ENCODE peak calls at places on chromosomes 16 and 17, in five cellular contexts. H is stomach, G is body of pancreas, Q is K562, W is ovary. D is an unnamed sample.

GRCh38 chr17:69602969-69603368 is 188.5 kb downstream of the MAP2K6 start:
- DNase-seq in H (no peak), G (no peak), Q (no peak), W (no peak), D (no peak)

GRCh38 chr17:69684251-69684650 is 269.8 kb downstream of the MAP2K6 start:
- DNase-seq in H (no peak), G (no peak), Q (no peak), W (no peak), D (no peak)

GRCh38 chr17:48127371-48128051 is 19.9 kb downstream of the SNX11 start:
- DNase-seq in H (no peak), G (no peak), Q (no peak), W (no peak), D (peak; percentile 96)

GRCh38 chr16:64712027-64712426 is 409.8 kb downstream of the CDH11 start:
- DNase-seq in H (no peak), G (no peak), Q (no peak), W (no peak), D (no peak)

GRCh38 chr17:65405563-65405962 is 155.9 kb downstream of the AXIN2 start:
- DNase-seq in H (no peak), G (no peak), Q (no peak), W (no peak), D (no peak)

GRCh38 chr17:17071531-17072360 is 29.5 kb downstream of the MPRIP start:
- DNase-seq in H (no peak), G (no peak), Q (no peak), W (no peak), D (no peak)

GRCh38 chr17:76593338-76593737 is 7.7 kb upstream of the ST6GALNAC2 start:
- DNase-seq in H (no peak), G (no peak), Q (no peak), W (no peak), D (no peak)

GRCh38 chr17:64097196-64097936 is 32.6 kb downstream of the ERN1 start:
- DNase-seq in H (no peak), G (no peak), Q (no peak), W (peak; percentile 40), D (no peak)

GRCh38 chr17:59565959-59566324 is 532 bp downstream of the DHX40 start:
- DNase-seq in H (peak; percentile 47), G (peak; percentile 83), Q (peak; percentile 68), W (peak; percentile 61), D (peak; percentile 72)

GRCh38 chr17:40022961-40023541 is 7.8 kb downstream of the CSF3 start:
- DNase-seq in H (peak; percentile 61), G (no peak), Q (no peak), W (no peak), D (no peak)

GRCh38 chr17:7290166-7290565 is 4.3 kb downstream of the YBX2 start:
- DNase-seq in H (no peak), G (no peak), Q (no peak), W (no peak), D (no peak)

GRCh38 chr17:37713028-37713431 is 31.8 kb downstream of the HNF1B start:
- DNase-seq in H (peak; percentile 65), G (peak; percentile 74), Q (no peak), W (no peak), D (no peak)

GRCh38 chr17:79331492-79331891 is 256.9 kb downstream of the ENGASE start:
- DNase-seq in H (no peak), G (no peak), Q (no peak), W (no peak), D (no peak)

GRCh38 chr16:86466695-86467406 is 43.5 kb upstream of the FOXF1 start:
- DNase-seq in H (no peak), G (no peak), Q (no peak), W (no peak), D (no peak)

GRCh38 chr17:63600569-63601438 is at the start of gene TACO1:
- DNase-seq in H (peak; percentile 84), G (peak; percentile 85), Q (peak; percentile 92), W (peak; percentile 77), D (peak; percentile 81)

GRCh38 chr17:55152236-55152635 is 112.5 kb upstream of the HLF start:
- DNase-seq in H (no peak), G (no peak), Q (no peak), W (no peak), D (no peak)

GRCh38 chr16:84310642-84311041 is 16.0 kb downstream of the WFDC1 start:
- DNase-seq in H (no peak), G (no peak), Q (no peak), W (no peak), D (no peak)

GRCh38 chr17:45930420-45930951 is 36.1 kb downstream of the MAPT start:
- DNase-seq in H (no peak), G (no peak), Q (peak; percentile 19), W (no peak), D (no peak)

GRCh38 chr16:69324013-69324531 is 6.3 kb downstream of the PDF start:
- DNase-seq in H (peak; percentile 76), G (peak; percentile 70), Q (no peak), W (peak; percentile 57), D (no peak)

GRCh38 chr17:19370493-19370960 is 7.8 kb upstream of the MAPK7 start:
- DNase-seq in H (no peak), G (peak; percentile 26), Q (no peak), W (peak; percentile 39), D (no peak)

GRCh38 chr17:21033350-21033749 is 9.5 kb downstream of the USP22 start:
- DNase-seq in H (no peak), G (no peak), Q (no peak), W (no peak), D (no peak)

GRCh38 chr17:4480929-4481898 is 17.5 kb upstream of the SPNS2 start:
- DNase-seq in H (peak; percentile 78), G (no peak), Q (no peak), W (no peak), D (no peak)

GRCh38 chr17:4482338-4483011 is 16.2 kb upstream of the SPNS2 start:
- DNase-seq in H (peak; percentile 49), G (no peak), Q (no peak), W (no peak), D (no peak)

GRCh38 chr17:4485676-4486646 is 12.7 kb upstream of the SPNS2 start:
- DNase-seq in H (no peak), G (no peak), Q (no peak), W (no peak), D (no peak)

GRCh38 chr17:4479982-4480751 is 18.5 kb upstream of the SPNS2 start:
- DNase-seq in H (no peak), G (no peak), Q (no peak), W (no peak), D (no peak)

GRCh38 chr17:4483012-4483840 is 15.5 kb upstream of the SPNS2 start:
- DNase-seq in H (peak; percentile 93), G (peak; percentile 95), Q (no peak), W (no peak), D (peak; percentile 81)
- TF ChIP-seq POLR2A in H (no peak), G (peak; percentile 55), Q (no peak), W (no peak), D (no peak)

GRCh38 chr17:50935201-50936124 is 69.3 kb upstream of the TOB1 start:
- DNase-seq in H (peak; percentile 94), G (peak; percentile 98), Q (no peak), W (no peak), D (peak; percentile 98)
- TF ChIP-seq POLR2A in H (no peak), G (peak; percentile 84), Q (no peak), W (no peak), D (no peak)

DNA sequence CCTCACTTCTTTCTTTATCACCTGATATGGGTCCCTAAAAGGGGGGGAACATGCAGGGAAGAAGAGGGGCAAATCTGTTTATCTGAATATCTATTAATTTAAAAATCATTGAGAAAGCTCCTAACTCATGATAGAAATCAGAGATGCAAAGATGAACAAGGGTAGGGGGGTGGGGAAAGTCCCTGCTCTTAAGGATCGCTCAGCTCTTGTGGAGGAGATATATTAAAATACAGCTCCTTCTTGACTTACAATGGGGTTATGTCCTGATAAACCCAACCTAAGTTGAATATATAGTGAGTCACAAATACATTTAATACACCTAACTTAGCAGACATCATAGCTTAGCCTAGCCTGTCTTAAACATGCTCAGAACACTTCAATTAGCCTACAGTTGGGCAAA is 237.5 kb downstream of the MAF start:
- DNase-seq in H (no peak), G (no peak), Q (no peak), W (no peak), D (no peak)
- TF ChIP-seq POLR2A in H (no peak), G (no peak), Q (no peak), W (no peak), D (no peak)

GRCh38 chr17:32341857-32342602 is at the start of gene C17orf75:
- DNase-seq in H (peak; percentile 83), G (peak; percentile 84), Q (peak; percentile 81), W (peak; percentile 80), D (peak; percentile 76)
- TF ChIP-seq POLR2A in H (no peak), G (peak; percentile 73), Q (peak; percentile 82), W (peak; percentile 35), D (peak; percentile 60)

GRCh38 chr16:19115148-19116021 is 1.6 kb downstream of the ITPRIPL2 start:
- DNase-seq in H (no peak), G (peak; percentile 17), Q (no peak), W (no peak), D (no peak)

GRCh38 chr16:19110537-19111391 is 3.0 kb upstream of the ITPRIPL2 start:
- DNase-seq in H (no peak), G (peak; percentile 59), Q (no peak), W (no peak), D (no peak)

GRCh38 chr16:19116711-19117449 is 3.1 kb downstream of the ITPRIPL2 start:
- DNase-seq in H (no peak), G (no peak), Q (no peak), W (no peak), D (no peak)

GRCh38 chr16:19114359-19115147 is 789 bp downstream of the ITPRIPL2 start:
- DNase-seq in H (peak; percentile 61), G (peak; percentile 68), Q (no peak), W (peak; percentile 76), D (no peak)

DNA sequence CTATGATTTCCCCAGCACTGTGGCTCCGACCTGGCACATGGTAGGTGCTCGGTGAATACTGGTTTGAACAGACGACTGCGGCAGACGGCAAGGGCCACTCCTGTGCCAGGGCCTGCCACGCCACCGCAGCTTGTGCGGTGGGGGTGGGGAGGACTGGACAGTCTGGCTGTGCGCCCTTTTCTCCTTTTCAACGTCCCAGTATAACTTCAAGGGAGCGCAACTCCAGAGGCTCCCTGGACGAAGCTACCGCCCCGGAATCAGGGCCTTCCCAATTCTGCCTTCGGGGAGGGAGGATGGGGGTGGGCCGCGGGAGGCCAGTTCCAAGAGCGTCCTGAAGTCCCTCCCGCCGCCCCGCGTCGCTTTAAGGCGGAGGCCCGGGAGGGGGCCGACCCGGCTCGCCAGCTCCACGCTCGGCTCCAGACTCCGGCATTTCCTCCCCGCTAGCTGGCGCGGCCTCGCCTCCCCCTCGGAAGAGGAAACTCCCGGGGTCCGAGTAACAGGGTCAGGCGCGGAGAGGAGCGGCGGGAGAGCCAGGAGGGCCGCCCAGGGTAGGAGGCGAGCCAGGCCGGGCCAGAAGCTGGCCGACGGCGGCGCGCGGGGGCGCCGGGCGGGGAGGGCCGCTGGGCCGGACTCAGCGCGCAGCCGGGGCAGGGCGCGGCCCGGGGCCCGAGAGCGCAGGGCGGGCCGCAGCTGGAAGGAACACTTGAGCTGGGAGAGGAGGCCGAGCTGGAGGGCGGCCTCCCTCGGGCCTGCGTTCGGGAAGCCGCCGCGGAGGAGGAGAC is at the start of gene ITPRIPL2:
- DNase-seq in H (peak; percentile 83), G (peak; percentile 88), Q (peak; percentile 81), W (peak; percentile 85), D (no peak)
- TF ChIP-seq POLR2A in H (no peak), G (peak; percentile 84), Q (peak; percentile 62), W (peak; percentile 57), D (peak; percentile 64)

GRCh38 chr16:526181-527014 is 1.1 kb upstream of the CAPN15 start:
- DNase-seq in H (peak; percentile 69), G (peak; percentile 76), Q (no peak), W (peak; percentile 54), D (no peak)
- TF ChIP-seq POLR2A in H (no peak), G (no peak), Q (no peak), W (no peak), D (no peak)

GRCh38 chr16:1492082-1492922 is 858 bp upstream of the TELO2 start:
- DNase-seq in H (no peak), G (no peak), Q (no peak), W (no peak), D (no peak)
- TF ChIP-seq POLR2A in H (no peak), G (no peak), Q (no peak), W (no peak), D (no peak)

D was measured in H54.